ENCODE peak calls at places on chromosomes 7 and 10, in nine cellular contexts. One of them, this sample, is unnamed.

GRCh38 chr10:9069136-9069535 is 1014.6 kb downstream of the GATA3 start:
- DNase-seq in fibroblast of lung: no peak
- DNase-seq in epithelial cell of esophagus: peak
- DNase-seq in GM12878: no peak
- DNase-seq in cardiac fibroblast: no peak
- DNase-seq in psoas muscle: no peak
- DNase-seq in CD8-positive, alpha-beta memory T cell: no peak
- DNase-seq in small intestine: no peak
- DNase-seq in A549: no peak
- DNase-seq in this sample: no peak

GRCh38 chr10:33913194-33913593 is 578.7 kb upstream of the NRP1 start:
- DNase-seq in fibroblast of lung: peak
- DNase-seq in epithelial cell of esophagus: peak
- DNase-seq in GM12878: no peak
- DNase-seq in cardiac fibroblast: peak
- DNase-seq in psoas muscle: no peak
- DNase-seq in CD8-positive, alpha-beta memory T cell: no peak
- DNase-seq in small intestine: no peak
- DNase-seq in A549: no peak
- DNase-seq in this sample: no peak

GRCh38 chr7:28855538-28856217 is 102.5 kb downstream of the TRIL start:
- DNase-seq in fibroblast of lung: peak
- DNase-seq in epithelial cell of esophagus: peak
- DNase-seq in GM12878: no peak
- DNase-seq in cardiac fibroblast: peak
- DNase-seq in psoas muscle: no peak
- DNase-seq in CD8-positive, alpha-beta memory T cell: no peak
- DNase-seq in small intestine: peak
- DNase-seq in A549: peak
- DNase-seq in this sample: no peak

GRCh38 chr10:44261710-44262455 is 123.0 kb downstream of the CXCL12 start:
- DNase-seq in fibroblast of lung: no peak
- DNase-seq in epithelial cell of esophagus: no peak
- DNase-seq in GM12878: peak
- DNase-seq in cardiac fibroblast: peak
- DNase-seq in psoas muscle: no peak
- DNase-seq in CD8-positive, alpha-beta memory T cell: no peak
- DNase-seq in small intestine: no peak
- DNase-seq in A549: no peak
- DNase-seq in this sample: no peak

GRCh38 chr7:104956753-104957450 is 57.1 kb upstream of the KMT2E start:
- DNase-seq in fibroblast of lung: peak
- DNase-seq in epithelial cell of esophagus: peak
- DNase-seq in GM12878: peak
- DNase-seq in cardiac fibroblast: peak
- DNase-seq in psoas muscle: no peak
- DNase-seq in CD8-positive, alpha-beta memory T cell: no peak
- DNase-seq in small intestine: no peak
- DNase-seq in A549: no peak
- DNase-seq in this sample: no peak

GRCh38 chr7:66905689-66906088 is 15.3 kb upstream of the TMEM248 start:
- DNase-seq in fibroblast of lung: no peak
- DNase-seq in epithelial cell of esophagus: no peak
- DNase-seq in GM12878: no peak
- DNase-seq in cardiac fibroblast: peak
- DNase-seq in psoas muscle: no peak
- DNase-seq in CD8-positive, alpha-beta memory T cell: no peak
- DNase-seq in small intestine: peak
- DNase-seq in A549: no peak
- DNase-seq in this sample: no peak

GRCh38 chr10:71684356-71685173 is 35.0 kb downstream of the C10orf105 start:
- DNase-seq in fibroblast of lung: no peak
- DNase-seq in epithelial cell of esophagus: no peak
- DNase-seq in GM12878: no peak
- DNase-seq in cardiac fibroblast: no peak
- DNase-seq in psoas muscle: peak
- DNase-seq in CD8-positive, alpha-beta memory T cell: no peak
- DNase-seq in small intestine: peak
- DNase-seq in A549: no peak
- DNase-seq in this sample: no peak

GRCh38 chr7:128908750-128909385 is 1.6 kb downstream of the KCP start:
- DNase-seq in fibroblast of lung: no peak
- DNase-seq in epithelial cell of esophagus: no peak
- DNase-seq in GM12878: no peak
- DNase-seq in cardiac fibroblast: no peak
- DNase-seq in psoas muscle: no peak
- DNase-seq in CD8-positive, alpha-beta memory T cell: no peak
- DNase-seq in small intestine: no peak
- DNase-seq in A549: no peak
- DNase-seq in this sample: peak

GRCh38 chr7:157676001-157676400 is 339.2 kb downstream of the DNAJB6 start:
- DNase-seq in fibroblast of lung: no peak
- DNase-seq in epithelial cell of esophagus: no peak
- DNase-seq in GM12878: no peak
- DNase-seq in cardiac fibroblast: no peak
- DNase-seq in psoas muscle: no peak
- DNase-seq in CD8-positive, alpha-beta memory T cell: no peak
- DNase-seq in small intestine: peak
- DNase-seq in A549: no peak
- DNase-seq in this sample: peak

GRCh38 chr10:102783541-102783930 is 39.8 kb downstream of the WBP1L start:
- DNase-seq in fibroblast of lung: no peak
- DNase-seq in epithelial cell of esophagus: peak
- DNase-seq in GM12878: no peak
- DNase-seq in cardiac fibroblast: peak
- DNase-seq in psoas muscle: no peak
- DNase-seq in CD8-positive, alpha-beta memory T cell: no peak
- DNase-seq in small intestine: no peak
- DNase-seq in A549: no peak
- DNase-seq in this sample: no peak

GRCh38 chr10:100043344-100043743 is 33.6 kb upstream of the DNMBP start:
- DNase-seq in fibroblast of lung: no peak
- DNase-seq in epithelial cell of esophagus: peak
- DNase-seq in GM12878: no peak
- DNase-seq in cardiac fibroblast: no peak
- DNase-seq in psoas muscle: no peak
- DNase-seq in CD8-positive, alpha-beta memory T cell: no peak
- DNase-seq in small intestine: peak
- DNase-seq in A549: no peak
- DNase-seq in this sample: no peak

GRCh38 chr10:42431095-42431494 is 207.3 kb downstream of the ZNF33B start:
- DNase-seq in fibroblast of lung: no peak
- DNase-seq in epithelial cell of esophagus: no peak
- DNase-seq in GM12878: no peak
- DNase-seq in cardiac fibroblast: no peak
- DNase-seq in psoas muscle: no peak
- DNase-seq in CD8-positive, alpha-beta memory T cell: no peak
- DNase-seq in small intestine: no peak
- DNase-seq in A549: no peak
- DNase-seq in this sample: no peak

GRCh38 chr10:110504111-110504735 is 6.5 kb downstream of the DUSP5 start:
- DNase-seq in fibroblast of lung: peak
- DNase-seq in epithelial cell of esophagus: no peak
- DNase-seq in GM12878: peak
- DNase-seq in cardiac fibroblast: peak
- DNase-seq in psoas muscle: no peak
- DNase-seq in CD8-positive, alpha-beta memory T cell: peak
- DNase-seq in small intestine: peak
- DNase-seq in A549: no peak
- DNase-seq in this sample: no peak

GRCh38 chr10:110501142-110501937 is 3.6 kb downstream of the DUSP5 start:
- DNase-seq in fibroblast of lung: peak
- DNase-seq in epithelial cell of esophagus: peak
- DNase-seq in GM12878: peak
- DNase-seq in cardiac fibroblast: peak
- DNase-seq in psoas muscle: peak
- DNase-seq in CD8-positive, alpha-beta memory T cell: peak
- DNase-seq in small intestine: peak
- DNase-seq in A549: peak
- DNase-seq in this sample: peak

GRCh38 chr10:110503528-110504110 is 5.9 kb downstream of the DUSP5 start:
- DNase-seq in fibroblast of lung: no peak
- DNase-seq in epithelial cell of esophagus: no peak
- DNase-seq in GM12878: no peak
- DNase-seq in cardiac fibroblast: no peak
- DNase-seq in psoas muscle: no peak
- DNase-seq in CD8-positive, alpha-beta memory T cell: no peak
- DNase-seq in small intestine: no peak
- DNase-seq in A549: no peak
- DNase-seq in this sample: no peak

GRCh38 chr10:110502072-110502845 is 4.6 kb downstream of the DUSP5 start:
- DNase-seq in fibroblast of lung: no peak
- DNase-seq in epithelial cell of esophagus: no peak
- DNase-seq in GM12878: no peak
- DNase-seq in cardiac fibroblast: peak
- DNase-seq in psoas muscle: no peak
- DNase-seq in CD8-positive, alpha-beta memory T cell: no peak
- DNase-seq in small intestine: no peak
- DNase-seq in A549: no peak
- DNase-seq in this sample: no peak

GRCh38 chr10:110502851-110503301 is 5.2 kb downstream of the DUSP5 start:
- DNase-seq in fibroblast of lung: peak
- DNase-seq in epithelial cell of esophagus: no peak
- DNase-seq in GM12878: peak
- DNase-seq in cardiac fibroblast: peak
- DNase-seq in psoas muscle: no peak
- DNase-seq in CD8-positive, alpha-beta memory T cell: no peak
- DNase-seq in small intestine: peak
- DNase-seq in A549: no peak
- DNase-seq in this sample: no peak
- H3K4me3 ChIP-seq in fibroblast of lung: peak
- H3K4me3 ChIP-seq in epithelial cell of esophagus: no peak
- H3K4me3 ChIP-seq in GM12878: peak
- H3K4me3 ChIP-seq in cardiac fibroblast: no peak
- H3K4me3 ChIP-seq in psoas muscle: no peak
- H3K4me3 ChIP-seq in CD8-positive, alpha-beta memory T cell: no peak
- H3K4me3 ChIP-seq in small intestine: no peak
- H3K4me3 ChIP-seq in A549: peak
- H3K4me3 ChIP-seq in this sample: no peak

GRCh38 chr10:69629897-69630650 is at the start of gene FAM241B:
- DNase-seq in fibroblast of lung: peak
- DNase-seq in epithelial cell of esophagus: peak
- DNase-seq in GM12878: no peak
- DNase-seq in cardiac fibroblast: peak
- DNase-seq in psoas muscle: peak
- DNase-seq in CD8-positive, alpha-beta memory T cell: peak
- DNase-seq in small intestine: peak
- DNase-seq in A549: peak
- DNase-seq in this sample: peak
- H3K4me3 ChIP-seq in fibroblast of lung: no peak
- H3K4me3 ChIP-seq in epithelial cell of esophagus: peak
- H3K4me3 ChIP-seq in GM12878: peak
- H3K4me3 ChIP-seq in cardiac fibroblast: no peak
- H3K4me3 ChIP-seq in psoas muscle: peak
- H3K4me3 ChIP-seq in CD8-positive, alpha-beta memory T cell: peak
- H3K4me3 ChIP-seq in small intestine: peak
- H3K4me3 ChIP-seq in A549: peak
- H3K4me3 ChIP-seq in this sample: peak

GRCh38 chr7:1539346-1540321 is 9.1 kb downstream of the MAFK start:
- DNase-seq in fibroblast of lung: no peak
- DNase-seq in epithelial cell of esophagus: no peak
- DNase-seq in GM12878: no peak
- DNase-seq in cardiac fibroblast: no peak
- DNase-seq in psoas muscle: peak
- DNase-seq in CD8-positive, alpha-beta memory T cell: no peak
- DNase-seq in small intestine: no peak
- DNase-seq in A549: no peak
- DNase-seq in this sample: peak

GRCh38 chr7:1536768-1537630 is 6.5 kb downstream of the MAFK start:
- DNase-seq in fibroblast of lung: peak
- DNase-seq in epithelial cell of esophagus: peak
- DNase-seq in GM12878: no peak
- DNase-seq in cardiac fibroblast: peak
- DNase-seq in psoas muscle: peak
- DNase-seq in CD8-positive, alpha-beta memory T cell: no peak
- DNase-seq in small intestine: peak
- DNase-seq in A549: peak
- DNase-seq in this sample: peak

GRCh38 chr7:1540391-1541271 is 10.1 kb downstream of the MAFK start:
- DNase-seq in fibroblast of lung: no peak
- DNase-seq in epithelial cell of esophagus: no peak
- DNase-seq in GM12878: no peak
- DNase-seq in cardiac fibroblast: no peak
- DNase-seq in psoas muscle: peak
- DNase-seq in CD8-positive, alpha-beta memory T cell: no peak
- DNase-seq in small intestine: no peak
- DNase-seq in A549: no peak
- DNase-seq in this sample: no peak

GRCh38 chr7:1537631-1538412 is 7.3 kb downstream of the MAFK start:
- DNase-seq in fibroblast of lung: peak
- DNase-seq in epithelial cell of esophagus: no peak
- DNase-seq in GM12878: no peak
- DNase-seq in cardiac fibroblast: peak
- DNase-seq in psoas muscle: peak
- DNase-seq in CD8-positive, alpha-beta memory T cell: no peak
- DNase-seq in small intestine: no peak
- DNase-seq in A549: peak
- DNase-seq in this sample: peak

DNA sequence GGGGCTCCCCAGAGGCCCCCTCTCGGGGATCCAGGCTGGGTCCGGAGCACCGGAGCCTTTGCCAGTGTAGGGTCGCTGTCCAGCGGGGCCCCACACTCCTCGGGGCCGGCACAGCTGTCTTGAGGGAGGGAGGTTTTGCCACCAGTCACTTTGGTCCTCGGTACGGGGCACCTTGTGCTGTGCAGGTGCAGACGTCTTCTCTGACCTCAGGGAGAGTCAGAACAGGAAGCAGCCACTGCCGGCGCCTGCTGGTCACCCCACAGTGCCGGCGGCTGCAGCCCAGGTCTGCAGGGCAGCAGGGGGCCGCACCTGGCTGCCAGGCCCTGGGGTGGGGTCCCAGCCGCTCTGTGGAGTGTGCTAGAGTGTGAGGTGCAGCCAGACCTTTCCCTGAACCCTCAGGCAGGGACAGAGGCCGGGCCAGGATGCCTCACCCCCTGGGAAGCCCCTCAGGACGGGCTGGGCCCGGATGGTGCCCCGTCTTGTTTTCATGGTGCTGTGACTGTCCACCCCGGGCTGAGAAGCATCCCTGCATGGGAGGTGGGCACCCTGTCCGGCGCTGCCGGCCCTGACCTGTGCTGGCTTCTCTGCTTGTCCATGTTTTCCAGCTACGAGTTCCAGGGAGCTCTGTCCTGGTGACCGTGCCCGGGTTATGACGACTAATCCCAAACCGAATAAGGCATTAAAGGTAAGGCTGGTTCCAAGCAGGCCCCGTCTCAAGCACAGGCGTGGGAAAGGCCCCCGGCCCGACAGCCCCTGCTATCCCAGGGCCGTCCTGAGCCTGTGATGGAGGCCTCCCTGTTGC is 8.2 kb downstream of the MAFK start:
- DNase-seq in fibroblast of lung: no peak
- DNase-seq in epithelial cell of esophagus: no peak
- DNase-seq in GM12878: no peak
- DNase-seq in cardiac fibroblast: no peak
- DNase-seq in psoas muscle: peak
- DNase-seq in CD8-positive, alpha-beta memory T cell: no peak
- DNase-seq in small intestine: no peak
- DNase-seq in A549: no peak
- DNase-seq in this sample: no peak
- H3K4me3 ChIP-seq in fibroblast of lung: peak
- H3K4me3 ChIP-seq in epithelial cell of esophagus: no peak
- H3K4me3 ChIP-seq in GM12878: no peak
- H3K4me3 ChIP-seq in cardiac fibroblast: peak
- H3K4me3 ChIP-seq in psoas muscle: peak
- H3K4me3 ChIP-seq in CD8-positive, alpha-beta memory T cell: no peak
- H3K4me3 ChIP-seq in small intestine: no peak
- H3K4me3 ChIP-seq in A549: peak
- H3K4me3 ChIP-seq in this sample: peak

GRCh38 chr7:131326576-131326975 is 1.1 kb upstream of the MKLN1 start:
- DNase-seq in fibroblast of lung: no peak
- DNase-seq in epithelial cell of esophagus: peak
- DNase-seq in GM12878: no peak
- DNase-seq in cardiac fibroblast: no peak
- DNase-seq in psoas muscle: no peak
- DNase-seq in CD8-positive, alpha-beta memory T cell: no peak
- DNase-seq in small intestine: peak
- DNase-seq in A549: peak
- DNase-seq in this sample: no peak
- H3K4me3 ChIP-seq in fibroblast of lung: peak
- H3K4me3 ChIP-seq in epithelial cell of esophagus: no peak
- H3K4me3 ChIP-seq in GM12878: peak
- H3K4me3 ChIP-seq in cardiac fibroblast: no peak
- H3K4me3 ChIP-seq in psoas muscle: peak
- H3K4me3 ChIP-seq in CD8-positive, alpha-beta memory T cell: peak
- H3K4me3 ChIP-seq in small intestine: no peak
- H3K4me3 ChIP-seq in A549: peak
- H3K4me3 ChIP-seq in this sample: peak

This sample was measured in coronary artery.